ENCODE peak calls at places on chromosome 21, in six cellular contexts. One of them, this sample, is unnamed.

GRCh38 chr21:38861989-38862683 is 56.4 kb downstream of the ETS2 start:
- DNase-seq in right cardiac atrium: no peak
- DNase-seq in PC-3: no peak
- DNase-seq in A549: no peak
- DNase-seq in sigmoid colon: no peak
- DNase-seq in right atrium auricular region: no peak
- DNase-seq in this sample: no peak

GRCh38 chr21:39313042-39313456 is 383 bp downstream of the BRWD1 start:
- DNase-seq in right cardiac atrium: peak; percentile 76
- DNase-seq in right atrium auricular region: no peak
- DNase-seq in A549: no peak
- DNase-seq in PC-3: no peak
- DNase-seq in sigmoid colon: peak; percentile 70
- DNase-seq in this sample: no peak

GRCh38 chr21:27219068-27219467 is 252.2 kb upstream of the ADAMTS5 start:
- DNase-seq in PC-3: peak; percentile 44
- DNase-seq in sigmoid colon: no peak
- DNase-seq in A549: no peak
- DNase-seq in right cardiac atrium: peak; percentile 24
- DNase-seq in right atrium auricular region: no peak
- DNase-seq in this sample: no peak

GRCh38 chr21:27513825-27514224 is 546.9 kb upstream of the ADAMTS5 start:
- DNase-seq in PC-3: no peak
- DNase-seq in A549: no peak
- DNase-seq in right atrium auricular region: no peak
- DNase-seq in sigmoid colon: no peak
- DNase-seq in right cardiac atrium: no peak
- DNase-seq in this sample: no peak

GRCh38 chr21:18877932-18878331 is 474.3 kb upstream of the TMPRSS15 start:
- DNase-seq in A549: no peak
- DNase-seq in right cardiac atrium: no peak
- DNase-seq in right atrium auricular region: no peak
- DNase-seq in sigmoid colon: no peak
- DNase-seq in PC-3: no peak
- DNase-seq in this sample: no peak

GRCh38 chr21:46029201-46029924 is 47.8 kb downstream of the COL6A1 start:
- DNase-seq in right atrium auricular region: no peak
- DNase-seq in sigmoid colon: peak; percentile 75
- DNase-seq in A549: no peak
- DNase-seq in right cardiac atrium: no peak
- DNase-seq in PC-3: no peak
- DNase-seq in this sample: no peak

GRCh38 chr21:34885636-34886553 is 163.2 kb downstream of the RUNX1 start:
- DNase-seq in right atrium auricular region: no peak
- DNase-seq in A549: no peak
- DNase-seq in PC-3: peak; percentile 42
- DNase-seq in sigmoid colon: no peak
- DNase-seq in right cardiac atrium: peak; percentile 48
- DNase-seq in this sample: no peak

GRCh38 chr21:45320261-45320990 is 32.7 kb upstream of the POFUT2 start:
- DNase-seq in right cardiac atrium: peak; percentile 77
- DNase-seq in sigmoid colon: peak; percentile 67
- DNase-seq in right atrium auricular region: no peak
- DNase-seq in PC-3: no peak
- DNase-seq in A549: no peak
- DNase-seq in this sample: peak; percentile 49

GRCh38 chr21:34771512-34772028 is 102.8 kb downstream of the CLIC6 start:
- DNase-seq in right cardiac atrium: no peak
- DNase-seq in A549: peak; percentile 57
- DNase-seq in sigmoid colon: no peak
- DNase-seq in right atrium auricular region: no peak
- DNase-seq in PC-3: peak; percentile 90
- DNase-seq in this sample: no peak

GRCh38 chr21:40160911-40161310 is 293.7 kb downstream of the PCP4 start:
- DNase-seq in right atrium auricular region: no peak
- DNase-seq in A549: no peak
- DNase-seq in right cardiac atrium: no peak
- DNase-seq in sigmoid colon: no peak
- DNase-seq in PC-3: no peak
- DNase-seq in this sample: no peak

GRCh38 chr21:42082501-42083360 is 11.6 kb downstream of the UMODL1 start:
- DNase-seq in A549: no peak
- DNase-seq in sigmoid colon: no peak
- DNase-seq in PC-3: no peak
- DNase-seq in right atrium auricular region: no peak
- DNase-seq in right cardiac atrium: no peak
- DNase-seq in this sample: no peak
- H3K4me3 ChIP-seq in A549: no peak overlapping the region
- H3K4me3 ChIP-seq in sigmoid colon: no peak overlapping the region
- H3K4me3 ChIP-seq in PC-3: no peak overlapping the region
- H3K4me3 ChIP-seq in right atrium auricular region: no peak overlapping the region
- H3K4me3 ChIP-seq in right cardiac atrium: no peak overlapping the region
- H3K4me3 ChIP-seq in this sample: no peak overlapping the region

GRCh38 chr21:36454079-36454478 is 25.8 kb downstream of the CLDN14 start:
- DNase-seq in PC-3: no peak
- DNase-seq in sigmoid colon: no peak
- DNase-seq in right atrium auricular region: no peak
- DNase-seq in A549: no peak
- DNase-seq in right cardiac atrium: no peak
- DNase-seq in this sample: no peak

GRCh38 chr21:36452281-36452680 is 27.6 kb downstream of the CLDN14 start:
- DNase-seq in sigmoid colon: no peak
- DNase-seq in right atrium auricular region: no peak
- DNase-seq in right cardiac atrium: no peak
- DNase-seq in PC-3: no peak
- DNase-seq in A549: no peak
- DNase-seq in this sample: no peak

GRCh38 chr21:36456714-36457399 is 23.1 kb downstream of the CLDN14 start:
- DNase-seq in A549: no peak
- DNase-seq in right atrium auricular region: no peak
- DNase-seq in right cardiac atrium: no peak
- DNase-seq in PC-3: no peak
- DNase-seq in sigmoid colon: peak; percentile 22
- DNase-seq in this sample: no peak

GRCh38 chr21:36450511-36450910 is 29.4 kb downstream of the CLDN14 start:
- DNase-seq in sigmoid colon: no peak
- DNase-seq in right atrium auricular region: no peak
- DNase-seq in right cardiac atrium: no peak
- DNase-seq in A549: no peak
- DNase-seq in PC-3: peak; percentile 41
- DNase-seq in this sample: no peak

GRCh38 chr21:36454706-36455105 is 25.2 kb downstream of the CLDN14 start:
- DNase-seq in A549: no peak
- DNase-seq in right cardiac atrium: no peak
- DNase-seq in PC-3: no peak
- DNase-seq in right atrium auricular region: no peak
- DNase-seq in sigmoid colon: no peak
- DNase-seq in this sample: no peak
- H3K4me1 ChIP-seq in A549: peaks cover 18% of the 10 kb centered on the region
- H3K4me1 ChIP-seq in right cardiac atrium: no peaks in the 10 kb centered on the region
- H3K4me1 ChIP-seq in PC-3: peaks cover 3% of the 10 kb centered on the region
- H3K4me1 ChIP-seq in right atrium auricular region: no peaks in the 10 kb centered on the region
- H3K4me1 ChIP-seq in sigmoid colon: no peaks in the 10 kb centered on the region
- H3K4me1 ChIP-seq in this sample: no peaks in the 10 kb centered on the region

DNA sequence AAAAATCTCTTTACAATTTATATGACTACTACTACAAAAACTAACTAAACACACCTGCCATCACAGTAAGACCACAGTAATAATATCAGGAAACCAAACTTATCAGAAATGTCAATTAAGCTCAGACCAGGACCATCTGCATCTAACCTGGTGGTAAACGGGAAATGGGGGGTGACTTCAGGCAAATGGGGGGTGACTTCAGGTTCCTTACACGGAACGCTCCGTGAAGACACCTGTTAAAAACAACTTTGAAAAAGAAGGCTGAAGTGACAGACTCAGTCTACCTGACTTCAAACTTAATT is 15.8 kb downstream of the PRDM15 start:
- DNase-seq in A549: no peak
- DNase-seq in right atrium auricular region: no peak
- DNase-seq in sigmoid colon: no peak
- DNase-seq in PC-3: no peak
- DNase-seq in right cardiac atrium: no peak
- DNase-seq in this sample: no peak
- H3K4me3 ChIP-seq in A549: no peak overlapping the region
- H3K4me3 ChIP-seq in right atrium auricular region: no peak overlapping the region
- H3K4me3 ChIP-seq in sigmoid colon: no peak overlapping the region
- H3K4me3 ChIP-seq in PC-3: no peak overlapping the region
- H3K4me3 ChIP-seq in right cardiac atrium: no peak overlapping the region
- H3K4me3 ChIP-seq in this sample: no peak overlapping the region

DNA sequence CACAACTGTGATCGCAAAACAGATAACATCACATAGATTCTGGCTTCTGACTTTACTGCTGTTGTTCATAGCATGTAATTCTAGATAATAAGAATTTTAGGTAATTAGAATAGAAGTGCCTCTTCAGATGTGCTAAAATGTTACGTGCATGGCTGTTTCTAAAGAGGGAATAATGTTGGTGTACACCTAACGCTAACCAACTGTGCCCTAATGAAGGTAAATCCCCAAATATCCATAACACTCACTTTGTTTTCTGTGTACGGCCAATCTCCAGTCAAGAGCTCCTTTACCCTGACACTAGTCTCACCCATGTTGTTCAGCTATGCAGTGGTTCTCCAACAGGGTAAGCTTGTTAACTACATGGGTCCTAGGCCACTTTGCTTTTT is 44.4 kb downstream of the APP start:
- DNase-seq in A549: no peak
- DNase-seq in PC-3: no peak
- DNase-seq in right cardiac atrium: no peak
- DNase-seq in right atrium auricular region: no peak
- DNase-seq in sigmoid colon: no peak
- DNase-seq in this sample: no peak
- H3K4me1 ChIP-seq in A549: peaks cover 53% of the 10 kb centered on the region
- H3K4me1 ChIP-seq in PC-3: peaks cover 4% of the 10 kb centered on the region
- H3K4me1 ChIP-seq in right cardiac atrium: peaks cover 10% of the 10 kb centered on the region
- H3K4me1 ChIP-seq in right atrium auricular region: peaks cover 71% of the 10 kb centered on the region
- H3K4me1 ChIP-seq in sigmoid colon: peaks cover 69% of the 10 kb centered on the region
- H3K4me1 ChIP-seq in this sample: peaks cover 86% of the 10 kb centered on the region

DNA sequence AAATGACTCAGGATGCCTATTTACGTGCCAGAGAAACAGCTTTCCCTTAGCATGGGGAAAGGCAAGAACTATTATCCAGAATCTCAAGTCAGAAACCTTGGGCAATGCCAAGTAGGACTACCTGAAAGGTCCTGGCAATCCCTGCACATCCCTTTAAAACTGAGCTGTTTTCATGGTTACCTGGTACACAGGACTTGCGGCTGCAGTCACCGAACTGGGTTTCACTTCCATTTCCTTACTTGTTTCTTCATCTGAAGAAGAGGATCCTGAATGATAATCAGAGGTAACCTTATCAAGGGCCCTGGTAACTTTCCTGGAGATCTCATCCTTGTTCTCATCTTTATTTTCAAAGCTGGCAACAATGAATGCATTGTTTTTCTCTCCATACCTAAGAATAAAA is 14.3 kb downstream of the BTG3 start:
- DNase-seq in right atrium auricular region: no peak
- DNase-seq in PC-3: no peak
- DNase-seq in sigmoid colon: no peak
- DNase-seq in right cardiac atrium: no peak
- DNase-seq in A549: no peak
- DNase-seq in this sample: no peak
- H3K4me3 ChIP-seq in right atrium auricular region: no peak overlapping the region
- H3K4me3 ChIP-seq in PC-3: no peak overlapping the region
- H3K4me3 ChIP-seq in sigmoid colon: no peak overlapping the region
- H3K4me3 ChIP-seq in right cardiac atrium: no peak overlapping the region
- H3K4me3 ChIP-seq in A549: no peak overlapping the region
- H3K4me3 ChIP-seq in this sample: no peak overlapping the region

GRCh38 chr21:24118738-24119470 is 1488.4 kb downstream of the MRPL39 start:
- DNase-seq in right cardiac atrium: no peak
- DNase-seq in right atrium auricular region: no peak
- DNase-seq in sigmoid colon: no peak
- DNase-seq in PC-3: peak; percentile 54
- DNase-seq in A549: no peak
- DNase-seq in this sample: no peak

DNA sequence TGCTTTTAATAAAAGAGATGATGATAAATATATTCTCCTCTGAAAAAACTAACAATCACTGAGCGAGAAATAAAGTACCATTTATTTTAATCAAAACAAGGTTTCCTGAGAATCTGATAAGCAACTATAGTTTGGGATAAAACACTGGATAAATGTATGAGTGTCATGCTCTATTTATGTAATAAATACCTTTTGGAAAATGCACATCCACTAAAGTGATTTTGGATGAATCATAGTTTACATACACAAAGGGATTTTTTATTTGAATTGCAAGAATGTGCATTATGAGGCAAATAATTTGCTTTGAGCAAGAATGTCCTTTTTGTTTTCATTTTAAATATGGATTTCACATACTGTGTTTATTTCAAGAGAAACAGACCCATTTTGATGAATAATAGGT is 1483.5 kb downstream of the MRPL39 start:
- DNase-seq in A549: no peak
- DNase-seq in right cardiac atrium: no peak
- DNase-seq in right atrium auricular region: no peak
- DNase-seq in sigmoid colon: no peak
- DNase-seq in PC-3: peak; percentile 67
- DNase-seq in this sample: no peak
- H3K4me1 ChIP-seq in A549: no peaks in the 10 kb centered on the region
- H3K4me1 ChIP-seq in right cardiac atrium: no peaks in the 10 kb centered on the region
- H3K4me1 ChIP-seq in right atrium auricular region: no peaks in the 10 kb centered on the region
- H3K4me1 ChIP-seq in sigmoid colon: no peaks in the 10 kb centered on the region
- H3K4me1 ChIP-seq in PC-3: peaks cover 24% of the 10 kb centered on the region
- H3K4me1 ChIP-seq in this sample: no peaks in the 10 kb centered on the region

DNA sequence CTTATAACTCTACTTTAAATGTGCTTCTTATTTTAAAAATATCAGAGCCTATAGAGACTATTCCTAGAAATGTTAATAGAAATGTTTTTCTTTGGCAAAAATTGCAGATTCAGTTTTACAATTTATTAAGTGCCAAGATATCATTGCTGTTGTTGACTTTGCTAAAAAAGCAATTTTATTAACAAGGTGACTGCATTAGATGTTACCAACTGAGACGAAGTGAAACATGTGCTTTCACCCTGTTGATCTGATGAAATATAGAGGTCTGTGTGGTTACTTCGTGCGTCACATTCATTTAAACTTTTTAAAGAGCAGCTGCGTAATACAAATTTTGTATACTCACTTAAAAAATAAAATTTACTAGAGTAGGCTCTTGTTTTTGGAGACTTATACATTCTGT is 465.7 kb downstream of the USP25 start:
- DNase-seq in sigmoid colon: no peak
- DNase-seq in PC-3: no peak
- DNase-seq in right cardiac atrium: no peak
- DNase-seq in A549: peak; percentile 39
- DNase-seq in right atrium auricular region: no peak
- DNase-seq in this sample: no peak
- H3K4me3 ChIP-seq in sigmoid colon: peak overlapping the region; percentile 29
- H3K4me3 ChIP-seq in PC-3: peak overlapping the region; percentile 36
- H3K4me3 ChIP-seq in right cardiac atrium: peak overlapping the region; percentile 95
- H3K4me3 ChIP-seq in A549: peak overlapping the region; percentile 51
- H3K4me3 ChIP-seq in right atrium auricular region: peak overlapping the region; percentile 41
- H3K4me3 ChIP-seq in this sample: peak overlapping the region; percentile 68

DNA sequence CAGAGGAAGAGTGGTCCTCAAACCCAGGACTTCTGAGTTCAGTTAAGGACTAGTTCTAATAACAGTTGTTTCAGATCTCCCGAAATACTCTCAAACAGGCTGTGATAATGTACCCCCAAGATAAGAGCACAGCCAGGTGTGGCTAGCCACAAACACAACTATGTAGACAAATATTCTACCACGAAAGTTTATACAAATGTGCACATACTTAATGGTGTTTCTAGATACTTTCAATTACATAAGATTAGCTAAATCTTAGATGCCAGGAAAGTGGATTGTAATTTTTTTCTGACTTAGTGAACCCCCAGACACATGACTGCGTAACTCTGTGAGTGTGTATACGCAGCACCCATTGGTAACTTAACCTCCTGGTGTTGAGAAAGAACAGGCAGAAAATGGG is 270.0 kb downstream of the USP25 start:
- DNase-seq in right cardiac atrium: no peak
- DNase-seq in right atrium auricular region: no peak
- DNase-seq in sigmoid colon: no peak
- DNase-seq in A549: no peak
- DNase-seq in PC-3: no peak
- DNase-seq in this sample: no peak
- H3K4me1 ChIP-seq in right cardiac atrium: no peaks in the 10 kb centered on the region
- H3K4me1 ChIP-seq in right atrium auricular region: no peaks in the 10 kb centered on the region
- H3K4me1 ChIP-seq in sigmoid colon: no peaks in the 10 kb centered on the region
- H3K4me1 ChIP-seq in A549: no peaks in the 10 kb centered on the region
- H3K4me1 ChIP-seq in PC-3: no peaks in the 10 kb centered on the region
- H3K4me1 ChIP-seq in this sample: no peaks in the 10 kb centered on the region

This sample was measured in left ventricle myocardium inferior.